ENCODE peak calls at places on chromosome 12, in four cellular contexts. I is lower leg skin, L is choroid plexus epithelial cell, O is astrocyte of the spinal cord. F is an unnamed sample.

GRCh38 chr12:50041461-50041860 is 15.9 kb upstream of the ASIC1 start:
- DNase-seq in L (no peak), O (no peak), I (no peak), F (no peak)

GRCh38 chr12:55974308-55974724 is 438 bp downstream of the RAB5B start:
- DNase-seq in O (peak), L (peak), I (no peak), F (peak)

GRCh38 chr12:76920182-76921014 is 41.6 kb upstream of the CSRP2 start:
- DNase-seq in L (no peak), I (no peak), O (no peak), F (no peak)

GRCh38 chr12:50776749-50777728 is 13.1 kb downstream of the ATF1 start:
- DNase-seq in I (no peak), O (no peak), L (no peak), F (no peak)

GRCh38 chr12:78887444-78887843 is 22.9 kb downstream of the SYT1 start:
- DNase-seq in L (no peak), I (no peak), O (no peak), F (no peak)

GRCh38 chr12:114904254-114905003 is 220.5 kb upstream of the TBX3 start:
- DNase-seq in O (peak), I (no peak), L (peak), F (no peak)

GRCh38 chr12:3202734-3203446 is 125.7 kb downstream of the TSPAN9 start:
- DNase-seq in O (peak), L (peak), I (peak), F (peak)

GRCh38 chr12:71252473-71252872 is 94.7 kb upstream of the TSPAN8 start:
- DNase-seq in O (no peak), L (no peak), I (no peak), F (no peak)

GRCh38 chr12:46537387-46537959 is 164.9 kb upstream of the SLC38A2 start:
- DNase-seq in I (no peak), L (no peak), O (no peak), F (no peak)

GRCh38 chr12:92968201-92968813 is 39.2 kb upstream of the EEA1 start:
- DNase-seq in O (no peak), L (no peak), I (no peak), F (no peak)
- TF ChIP-seq CTCF in O (no peak), L (no peak), I (no peak), F (no peak)

GRCh38 chr12:83173250-83173649 is 486.5 kb downstream of the TMTC2 start:
- DNase-seq in O (no peak), L (no peak), I (no peak), F (no peak)
- TF ChIP-seq CTCF in O (no peak), L (no peak), I (no peak), F (no peak)

GRCh38 chr12:90008277-90008676 is 299.6 kb upstream of the ATP2B1 start:
- DNase-seq in L (no peak), O (no peak), I (no peak), F (no peak)

GRCh38 chr12:90000721-90001120 is 292.1 kb upstream of the ATP2B1 start:
- DNase-seq in I (no peak), O (no peak), L (no peak), F (no peak)

GRCh38 chr12:90003688-90004087 is 295.1 kb upstream of the ATP2B1 start:
- DNase-seq in I (no peak), L (no peak), O (no peak), F (no peak)

GRCh38 chr12:89999699-90000505 is 291.3 kb upstream of the ATP2B1 start:
- DNase-seq in L (peak), O (peak), I (no peak), F (no peak)

GRCh38 chr12:90004319-90005074 is 295.9 kb upstream of the ATP2B1 start:
- DNase-seq in I (no peak), O (no peak), L (no peak), F (no peak)
- TF ChIP-seq CTCF in I (no peak), O (no peak), L (no peak), F (no peak)

GRCh38 chr12:65106948-65107347 is 14.2 kb downstream of the WIF1 start:
- DNase-seq in L (peak), I (no peak), O (peak), F (no peak)
- TF ChIP-seq CTCF in L (peak), I (no peak), O (peak), F (no peak)

DNA sequence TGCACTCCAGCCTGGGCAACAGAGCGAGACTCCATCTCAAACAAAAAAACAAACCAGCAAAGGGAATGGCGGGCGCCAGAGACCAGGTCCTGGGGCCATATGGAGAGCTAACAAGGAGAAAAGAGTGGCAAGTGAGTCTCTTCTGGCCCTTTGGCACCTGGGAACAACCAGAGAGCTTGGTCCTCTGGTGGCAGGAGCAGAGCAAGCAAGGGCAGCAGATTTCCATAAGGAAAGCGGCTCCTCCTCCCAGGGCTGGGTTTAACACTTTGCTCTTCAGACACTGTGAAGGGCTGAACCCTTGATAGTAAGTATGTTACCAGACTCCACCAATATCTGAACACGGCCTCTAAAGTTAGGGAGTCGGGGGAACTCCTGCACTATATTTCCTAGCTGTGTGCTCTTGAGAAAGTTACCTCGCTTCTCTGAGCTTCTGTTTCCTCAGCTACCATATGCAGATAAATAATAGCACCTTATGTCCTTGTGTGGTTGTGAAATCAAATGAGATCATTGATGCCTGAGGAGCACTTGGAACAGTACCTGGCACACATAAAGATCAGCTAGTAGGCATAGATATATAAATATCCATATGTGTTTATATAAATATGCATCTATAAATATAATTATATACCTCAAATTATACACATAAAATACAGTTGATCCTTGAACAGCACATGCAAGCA is 33.4 kb upstream of the PLEKHG6 start:
- DNase-seq in O (no peak), L (no peak), I (no peak), F (no peak)
- TF ChIP-seq CTCF in O (peak), L (no peak), I (no peak), F (no peak)

GRCh38 chr12:131755305-131756113 is 44.6 kb downstream of the SFSWAP start:
- DNase-seq in O (no peak), I (no peak), L (peak), F (no peak)
- TF ChIP-seq CTCF in O (peak), I (no peak), L (peak), F (peak)

F was measured in nephron progenitor cell.